ENCODE peak calls at places on chromosomes 11 and 22, in nine cellular contexts. M is breast epithelium; Z is M059J; W is LoVo; G is GM10248; P is COR-L47; N is brain microvascular endothelial cell; A is Calu3; X is stimulated activated CD8-positive, alpha-beta memory T cell treated with anti-CD3 and anti-CD28 coated beads, Interleukin-2, amount 100 ng/mL, for 1 hour. K is an unnamed sample.

GRCh38 chr11:63558459-63559157 is 4.6 kb downstream of the PLAAT2 start:
- DNase-seq in M (peak; percentile 81), Z (no peak), W (no peak), G (no peak), P (no peak), N (no peak), A (no peak), X (no peak), K (peak; percentile 82)

GRCh38 chr22:47195676-47196492 is 433.4 kb downstream of the TBC1D22A start:
- DNase-seq in M (peak; percentile 31), Z (peak; percentile 5), W (no peak), G (no peak), P (peak; percentile 69), N (no peak), A (no peak), X (no peak), K (no peak)

GRCh38 chr11:69882270-69882608 is 63.0 kb upstream of the FGF3 start:
- DNase-seq in M (no peak), Z (no peak), W (no peak), G (no peak), P (no peak), N (no peak), A (no peak), X (no peak), K (no peak)

GRCh38 chr11:64796047-64796756 is 6.8 kb downstream of the MAP4K2 start:
- DNase-seq in M (no peak), Z (no peak), W (no peak), G (no peak), P (no peak), N (no peak), A (no peak), X (no peak), K (no peak)

GRCh38 chr11:120168960-120169681 is 31.2 kb upstream of the TRIM29 start:
- DNase-seq in M (no peak), Z (peak; percentile 71), W (peak; percentile 50), G (peak; percentile 83), P (peak; percentile 46), N (peak; percentile 42), A (peak; percentile 68), X (peak; percentile 16), K (peak; percentile 64)

GRCh38 chr11:102138223-102138622 is 28.0 kb downstream of the YAP1 start:
- DNase-seq in M (no peak), Z (peak; percentile 55), W (no peak), G (no peak), P (no peak), N (no peak), A (no peak), X (no peak), K (no peak)

GRCh38 chr22:27613099-27614089 is 188.2 kb downstream of the MN1 start:
- DNase-seq in M (no peak), Z (no peak), W (no peak), G (no peak), P (no peak), N (no peak), A (no peak), X (no peak), K (no peak)

GRCh38 chr11:12411806-12412727 is 34.7 kb downstream of the PARVA start:
- DNase-seq in M (no peak), Z (peak; percentile 97), W (peak; percentile 50), G (peak; percentile 30), P (peak; percentile 50), N (peak; percentile 85), A (peak; percentile 81), X (no peak), K (peak; percentile 72)

GRCh38 chr22:17858033-17858432 is 83.8 kb upstream of the BID start:
- DNase-seq in M (no peak), Z (no peak), W (no peak), G (no peak), P (no peak), N (no peak), A (no peak), X (no peak), K (no peak)

GRCh38 chr22:49046546-49047305 is 780.9 kb downstream of the BRD1 start:
- DNase-seq in M (peak; percentile 45), Z (peak; percentile 5), W (no peak), G (no peak), P (peak; percentile 66), N (peak; percentile 5), A (peak; percentile 5), X (no peak), K (peak; percentile 72)

GRCh38 chr22:49290711-49291110 is 537.0 kb downstream of the BRD1 start:
- DNase-seq in M (peak; percentile 24), Z (no peak), W (no peak), G (no peak), P (no peak), N (no peak), A (no peak), X (no peak), K (no peak)

GRCh38 chr11:69934861-69935494 is 115.8 kb upstream of the FGF3 start:
- DNase-seq in M (peak; percentile 53), Z (peak; percentile 62), W (peak; percentile 74), G (no peak), P (peak; percentile 68), N (peak; percentile 44), A (peak; percentile 55), X (no peak), K (peak; percentile 19)

GRCh38 chr11:118450451-118450850 is 14.2 kb downstream of the KMT2A start:
- DNase-seq in M (no peak), Z (no peak), W (no peak), G (no peak), P (no peak), N (no peak), A (no peak), X (no peak), K (no peak)

GRCh38 chr11:9906043-9906791 is 242.3 kb downstream of the SWAP70 start:
- DNase-seq in M (no peak), Z (peak; percentile 99), W (peak; percentile 69), G (no peak), P (no peak), N (peak; percentile 93), A (no peak), X (no peak), K (no peak)

GRCh38 chr11:67437082-67437821 is at the start of gene PTPRCAP:
- DNase-seq in M (no peak), Z (no peak), W (no peak), G (peak; percentile 70), P (no peak), N (no peak), A (no peak), X (peak; percentile 65), K (no peak)

GRCh38 chr11:122093731-122094130 is 22.3 kb downstream of the BLID start:
- DNase-seq in M (no peak), Z (peak; percentile 73), W (no peak), G (no peak), P (no peak), N (no peak), A (no peak), X (no peak), K (no peak)

GRCh38 chr11:16012125-16012751 is 344.1 kb downstream of the SOX6 start:
- DNase-seq in M (no peak), Z (no peak), W (no peak), G (no peak), P (no peak), N (peak; percentile 16), A (no peak), X (no peak), K (no peak)

GRCh38 chr11:31237819-31238771 is 131.4 kb downstream of the DCDC1 start:
- DNase-seq in M (no peak), Z (peak; percentile 10), W (no peak), G (no peak), P (peak; percentile 3), N (no peak), A (no peak), X (no peak), K (peak; percentile 55)

GRCh38 chr11:7520981-7521487 is 7.2 kb downstream of the PPFIBP2 start:
- DNase-seq in M (no peak), Z (no peak), W (no peak), G (peak; percentile 51), P (no peak), N (no peak), A (no peak), X (no peak), K (no peak)

GRCh38 chr22:46052801-46053562 is 76.0 kb upstream of the WNT7B start:
- DNase-seq in M (peak; percentile 53), Z (peak; percentile 66), W (peak; percentile 75), G (no peak), P (peak; percentile 89), N (no peak), A (peak; percentile 52), X (no peak), K (peak; percentile 73)

GRCh38 chr11:101974255-101974654 is 57.9 kb upstream of the ANGPTL5 start:
- DNase-seq in M (no peak), Z (peak; percentile 3), W (no peak), G (no peak), P (no peak), N (no peak), A (no peak), X (no peak), K (no peak)

GRCh38 chr11:127493330-127493729 is 492.8 kb upstream of the KIRREL3 start:
- DNase-seq in M (no peak), Z (peak; percentile 34), W (no peak), G (no peak), P (peak; percentile 48), N (peak; percentile 3), A (no peak), X (no peak), K (peak; percentile 68)

GRCh38 chr11:92130432-92130831 is 94.2 kb upstream of the FAT3 start:
- DNase-seq in M (no peak), Z (peak; percentile 65), W (no peak), G (no peak), P (no peak), N (peak; percentile 24), A (no peak), X (no peak), K (no peak)

GRCh38 chr11:72930011-72930410 is 115.8 kb downstream of the ATG16L2 start:
- DNase-seq in M (no peak), Z (peak; percentile 4), W (no peak), G (no peak), P (peak; percentile 28), N (peak; percentile 44), A (peak; percentile 4), X (no peak), K (peak; percentile 56)

GRCh38 chr22:39110631-39111561 is 13.9 kb downstream of the APOBEC3H start:
- DNase-seq in M (no peak), Z (no peak), W (no peak), G (peak; percentile 12), P (no peak), N (no peak), A (no peak), X (no peak), K (no peak)

GRCh38 chr11:12684821-12685220 is 10.6 kb downstream of the TEAD1 start:
- DNase-seq in M (no peak), Z (no peak), W (peak; percentile 74), G (no peak), P (no peak), N (no peak), A (no peak), X (no peak), K (no peak)

GRCh38 chr11:60972182-60973030 is 926 bp downstream of the CD6 start:
- DNase-seq in M (no peak), Z (no peak), W (no peak), G (no peak), P (no peak), N (no peak), A (no peak), X (no peak), K (no peak)

GRCh38 chr11:20612416-20612815 is 13.0 kb downstream of the SLC6A5 start:
- DNase-seq in M (no peak), Z (no peak), W (no peak), G (no peak), P (no peak), N (no peak), A (no peak), X (no peak), K (no peak)

GRCh38 chr11:17638311-17638710 is 81.1 kb upstream of the MYOD1 start:
- DNase-seq in M (no peak), Z (no peak), W (no peak), G (peak; percentile 9), P (no peak), N (no peak), A (no peak), X (no peak), K (no peak)

GRCh38 chr11:119432484-119433368 is 9.8 kb upstream of the THY1 start:
- DNase-seq in M (no peak), Z (peak; percentile 92), W (peak; percentile 14), G (no peak), P (no peak), N (peak; percentile 33), A (no peak), X (no peak), K (no peak)

GRCh38 chr11:72066855-72067254 is 13.5 kb downstream of the NUMA1 start:
- DNase-seq in M (no peak), Z (no peak), W (no peak), G (no peak), P (no peak), N (no peak), A (no peak), X (no peak), K (no peak)

K was measured in NCI-H146.